ENCODE peak calls at places on chromosome 19, in seven cellular contexts. N, D, F, Y, T, I and R are unnamed samples.

GRCh38 chr19:18418725-18419194 is 438 bp upstream of the SSBP4 start:
- DNase-seq in N (no peak), D (no peak), F (no peak), Y (no peak), T (no peak), I (no peak), R (no peak)

GRCh38 chr19:29119582-29119981 is 93.4 kb downstream of the UQCRFS1 start:
- DNase-seq in N (no peak), D (no peak), F (no peak), Y (no peak), T (no peak), I (no peak), R (no peak)

GRCh38 chr19:57803594-57804325 is 11.0 kb downstream of the ZNF552 start:
- DNase-seq in N (no peak), D (no peak), F (no peak), Y (no peak), T (peak), I (no peak), R (peak)

GRCh38 chr19:11035441-11036377 is 53.6 kb upstream of the LDLR start:
- DNase-seq in N (peak), D (peak), F (peak), Y (peak), T (peak), I (peak), R (peak)

GRCh38 chr19:7445104-7445503 is 43.7 kb downstream of the PEX11G start:
- DNase-seq in N (no peak), D (no peak), F (no peak), Y (no peak), T (no peak), I (no peak), R (no peak)

GRCh38 chr19:34712606-34713261 is 21.3 kb upstream of the ZNF181 start:
- DNase-seq in N (peak), D (peak), F (peak), Y (peak), T (peak), I (peak), R (peak)

GRCh38 chr19:4636151-4636717 is 3.1 kb upstream of the TNFAIP8L1 start:
- DNase-seq in N (peak), D (peak), F (peak), Y (peak), T (no peak), I (peak), R (peak)

GRCh38 chr19:55080915-55081772 is 5.5 kb downstream of the EPS8L1 start:
- DNase-seq in N (peak), D (no peak), F (peak), Y (peak), T (no peak), I (peak), R (peak)

GRCh38 chr19:48506138-48506733 is 5.4 kb downstream of the LMTK3 start:
- DNase-seq in N (no peak), D (peak), F (no peak), Y (no peak), T (no peak), I (no peak), R (no peak)

GRCh38 chr19:56973713-56974553 is 133.4 kb upstream of the PEG3 start:
- DNase-seq in N (no peak), D (no peak), F (no peak), Y (no peak), T (no peak), I (no peak), R (no peak)

GRCh38 chr19:679418-680286 is 3.5 kb downstream of the FSTL3 start:
- DNase-seq in N (no peak), D (peak), F (no peak), Y (peak), T (no peak), I (no peak), R (peak)

GRCh38 chr19:5470264-5470671 is 15.1 kb downstream of the ZNRF4 start:
- DNase-seq in N (no peak), D (no peak), F (peak), Y (no peak), T (no peak), I (no peak), R (no peak)

GRCh38 chr19:14650161-14650560 is 24.5 kb downstream of the ADGRE3 start:
- DNase-seq in N (no peak), D (no peak), F (no peak), Y (no peak), T (no peak), I (no peak), R (no peak)

GRCh38 chr19:35251456-35251855 is 2.7 kb downstream of the LSR start:
- DNase-seq in N (no peak), D (no peak), F (no peak), Y (no peak), T (no peak), I (no peak), R (no peak)

GRCh38 chr19:55641376-55642152 is 762 bp downstream of the ZNF580 start:
- DNase-seq in N (no peak), D (no peak), F (no peak), Y (no peak), T (no peak), I (peak), R (no peak)

GRCh38 chr19:29467824-29468401 is 57.9 kb upstream of the VSTM2B start:
- DNase-seq in N (no peak), D (no peak), F (no peak), Y (no peak), T (peak), I (no peak), R (no peak)

DNA sequence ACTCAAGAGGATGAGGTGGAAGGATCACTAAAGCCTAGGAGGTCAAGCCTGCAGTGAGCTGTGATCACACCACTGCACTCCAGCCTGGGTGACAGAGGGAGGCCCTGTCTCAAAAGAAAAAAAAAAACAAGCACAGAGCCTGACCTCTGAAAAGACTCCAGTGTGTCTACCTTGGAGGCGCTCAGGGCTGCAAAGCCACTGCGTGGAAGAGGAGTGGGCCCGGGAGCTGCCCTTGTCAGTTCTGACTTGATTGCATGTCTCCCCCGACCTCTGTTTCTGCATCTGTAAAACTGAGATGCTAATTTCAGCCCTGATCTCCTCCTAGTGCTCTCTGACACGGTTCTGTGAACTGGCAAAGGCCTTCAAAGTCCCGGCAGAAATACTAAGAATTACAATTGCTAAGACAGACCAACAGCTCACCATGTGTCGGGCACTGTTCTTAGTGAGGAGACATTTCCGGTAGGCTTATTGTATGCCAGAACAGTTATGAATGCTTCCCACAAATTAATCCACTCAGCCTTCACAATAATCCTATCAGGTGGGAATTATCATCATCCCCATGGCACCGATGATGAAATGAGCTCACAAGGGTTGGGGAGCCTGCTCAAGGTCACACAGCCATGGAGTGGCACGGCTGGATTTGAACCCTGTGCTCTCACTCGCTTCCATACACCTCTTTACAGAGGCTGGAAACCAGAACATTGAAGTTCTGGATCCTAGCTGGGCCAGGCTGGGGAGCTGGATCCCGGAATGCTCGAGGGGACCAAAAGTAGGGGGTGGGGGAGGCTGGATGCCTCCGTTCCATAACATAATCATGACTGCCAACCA is 3.5 kb downstream of the AKT2 start:
- DNase-seq in N (no peak), D (no peak), F (no peak), Y (no peak), T (no peak), I (no peak), R (no peak)
- TF ChIP-seq CTCF in N (no peak), D (no peak), F (no peak), Y (no peak), T (no peak), I (no peak), R (no peak)

GRCh38 chr19:42325308-42325895 is at the start of gene MEGF8:
- DNase-seq in N (peak), D (peak), F (peak), Y (peak), T (peak), I (peak), R (peak)
- TF ChIP-seq CTCF in N (no peak), D (peak), F (peak), Y (peak), T (peak), I (no peak), R (peak)

GRCh38 chr19:40553885-40554857 is 22.5 kb upstream of the SHKBP1 start:
- DNase-seq in N (no peak), D (no peak), F (no peak), Y (no peak), T (no peak), I (no peak), R (no peak)

GRCh38 chr19:40552848-40553247 is 23.8 kb upstream of the SHKBP1 start:
- DNase-seq in N (no peak), D (no peak), F (no peak), Y (no peak), T (no peak), I (no peak), R (no peak)

GRCh38 chr19:40550951-40551350 is 25.7 kb upstream of the SHKBP1 start:
- DNase-seq in N (no peak), D (no peak), F (no peak), Y (no peak), T (no peak), I (no peak), R (no peak)

DNA sequence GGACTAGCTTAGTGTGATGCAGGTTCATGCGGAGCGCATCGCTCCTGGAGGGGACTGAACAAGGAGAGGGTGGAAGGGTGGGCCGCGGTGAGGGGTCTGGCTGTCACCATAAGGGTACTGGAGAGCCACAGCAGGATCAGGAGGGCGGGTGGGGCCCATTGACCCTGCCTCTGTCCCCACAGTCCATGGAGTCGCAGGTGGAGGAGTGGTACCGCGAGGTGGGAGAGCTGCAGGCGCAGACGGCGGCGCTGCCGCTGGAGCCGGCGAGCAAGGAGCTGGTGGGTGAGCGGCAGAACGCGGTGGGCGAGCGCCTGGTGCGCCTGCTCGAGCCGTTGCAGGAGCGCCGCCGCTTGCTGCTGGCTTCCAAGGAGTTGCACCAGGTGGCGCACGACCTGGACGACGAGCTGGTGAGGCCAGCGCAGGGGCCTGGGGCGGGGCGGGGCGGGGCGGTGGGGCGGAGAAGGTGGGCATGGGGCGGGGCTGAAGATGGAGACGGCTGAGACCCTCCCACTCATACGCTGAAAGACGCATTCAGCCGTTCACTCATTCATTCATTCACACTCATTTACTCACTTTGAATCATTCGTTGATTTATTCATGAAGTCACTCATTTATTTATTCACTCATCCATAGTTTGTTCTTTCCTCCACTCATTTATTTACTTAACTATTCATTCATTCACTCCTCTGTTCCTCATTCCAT is 27.5 kb upstream of the SHKBP1 start:
- DNase-seq in N (peak), D (no peak), F (peak), Y (peak), T (no peak), I (peak), R (peak)
- TF ChIP-seq CTCF in N (peak), D (peak), F (peak), Y (peak), T (peak), I (peak), R (peak)

GRCh38 chr19:2527716-2528115 is 51.8 kb downstream of the GADD45B start:
- DNase-seq in N (no peak), D (no peak), F (no peak), Y (no peak), T (no peak), I (no peak), R (no peak)

GRCh38 chr19:2524840-2525723 is 49.2 kb downstream of the GADD45B start:
- DNase-seq in N (no peak), D (no peak), F (no peak), Y (peak), T (no peak), I (no peak), R (no peak)

GRCh38 chr19:2527171-2527570 is 51.2 kb downstream of the GADD45B start:
- DNase-seq in N (no peak), D (no peak), F (no peak), Y (no peak), T (no peak), I (no peak), R (no peak)

GRCh38 chr19:2524361-2524839 is 48.5 kb downstream of the GADD45B start:
- DNase-seq in N (no peak), D (no peak), F (no peak), Y (no peak), T (no peak), I (no peak), R (no peak)

DNA sequence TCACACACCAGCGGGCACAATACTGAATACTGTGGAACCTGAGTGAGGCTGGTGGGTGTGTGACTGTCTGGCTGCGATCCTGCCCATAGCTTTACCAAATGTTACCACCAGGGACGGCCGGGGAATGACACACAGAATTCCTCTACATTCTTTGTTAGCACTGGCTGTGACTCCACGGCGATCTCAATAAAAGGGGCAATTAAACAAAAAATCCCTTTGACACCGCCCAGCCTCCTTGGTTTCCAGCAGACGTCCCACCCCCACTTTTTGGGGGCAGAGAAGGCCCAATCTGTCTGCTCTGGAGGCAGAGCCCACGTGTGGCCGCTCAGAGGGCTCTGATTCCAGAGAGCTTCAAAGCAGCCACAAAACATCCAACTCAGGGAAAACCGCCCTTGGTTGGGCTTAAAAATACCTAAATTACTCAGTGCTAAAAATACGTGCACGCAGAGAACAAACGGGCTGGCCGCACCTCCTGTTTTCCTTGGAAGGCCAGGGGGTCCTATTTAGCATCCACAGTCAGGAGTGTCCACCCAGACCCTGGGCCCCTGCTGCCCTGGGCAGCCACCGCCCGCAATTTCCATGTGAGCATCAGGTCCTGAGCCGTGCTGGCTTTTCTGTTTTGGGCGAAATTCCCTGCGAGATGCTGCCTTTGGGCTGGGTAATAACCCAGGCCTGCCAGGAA is 47.8 kb downstream of the GADD45B start:
- DNase-seq in N (no peak), D (no peak), F (no peak), Y (no peak), T (no peak), I (no peak), R (no peak)
- TF ChIP-seq CTCF in N (no peak), D (peak), F (peak), Y (no peak), T (peak), I (no peak), R (peak)

DNA sequence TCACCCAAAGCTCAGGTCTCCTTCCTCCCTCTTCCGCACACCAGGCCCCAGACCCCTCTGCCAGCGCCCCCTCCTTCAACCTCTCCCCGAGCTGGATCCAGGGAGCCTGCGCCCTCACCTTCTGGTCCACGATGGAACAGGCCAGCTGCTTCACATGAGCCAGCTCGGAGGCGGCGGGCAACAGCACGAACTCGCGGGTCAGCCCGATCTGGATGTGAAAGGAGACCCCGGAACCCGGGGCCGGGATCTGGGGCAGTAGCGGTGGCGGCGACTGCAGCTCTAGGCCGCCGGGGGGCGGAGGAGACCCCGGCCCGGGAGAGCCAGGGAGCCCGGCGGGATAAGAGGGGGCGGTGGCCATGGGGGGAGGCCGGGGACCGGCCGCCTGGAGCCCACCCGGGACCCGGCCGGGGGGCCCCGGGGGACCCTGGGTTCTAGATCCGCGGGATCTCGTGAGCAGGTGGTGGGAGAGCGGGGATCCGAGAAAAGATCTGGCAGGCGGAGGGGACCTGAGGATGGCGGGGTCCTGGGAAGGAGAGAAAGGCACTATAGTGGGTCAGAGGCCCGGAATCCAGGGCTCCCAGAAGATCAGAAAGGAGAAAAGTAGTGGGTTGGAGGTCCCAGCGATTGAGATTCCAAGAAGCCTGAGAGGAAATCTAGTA is 772 bp downstream of the PRKD2 start:
- DNase-seq in N (no peak), D (no peak), F (no peak), Y (no peak), T (no peak), I (no peak), R (peak)
- TF ChIP-seq CTCF in N (no peak), D (no peak), F (no peak), Y (no peak), T (no peak), I (no peak), R (peak)

DNA sequence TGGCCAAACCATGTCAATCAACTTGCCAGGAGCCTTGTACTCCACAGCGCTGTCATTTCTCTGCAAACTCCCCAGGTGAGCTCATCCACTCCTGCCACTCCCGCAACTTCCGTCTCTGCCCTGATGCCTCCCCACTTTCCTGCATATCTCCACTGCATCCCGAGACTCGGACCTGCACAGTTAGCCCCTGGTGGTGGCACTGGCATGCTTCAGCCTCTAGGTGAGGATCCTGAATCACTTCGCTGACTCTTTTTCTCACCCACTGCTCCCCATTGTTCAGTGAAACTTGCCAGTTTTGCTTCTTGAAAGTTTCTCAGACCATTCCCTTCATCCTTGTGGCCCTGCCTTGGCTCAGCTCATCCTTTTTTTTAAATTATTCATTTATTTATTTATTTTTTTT is 3.4 kb upstream of the CTU1 start:
- DNase-seq in N (no peak), D (no peak), F (no peak), Y (no peak), T (no peak), I (no peak), R (no peak)
- TF ChIP-seq CTCF in N (no peak), D (no peak), F (no peak), Y (no peak), T (peak), I (no peak), R (peak)

GRCh38 chr19:53868892-53869804 is 1.5 kb downstream of the MYADM start:
- DNase-seq in N (peak), D (peak), F (peak), Y (peak), T (no peak), I (peak), R (peak)
- TF ChIP-seq CTCF in N (no peak), D (no peak), F (peak), Y (peak), T (peak), I (no peak), R (peak)

DNA sequence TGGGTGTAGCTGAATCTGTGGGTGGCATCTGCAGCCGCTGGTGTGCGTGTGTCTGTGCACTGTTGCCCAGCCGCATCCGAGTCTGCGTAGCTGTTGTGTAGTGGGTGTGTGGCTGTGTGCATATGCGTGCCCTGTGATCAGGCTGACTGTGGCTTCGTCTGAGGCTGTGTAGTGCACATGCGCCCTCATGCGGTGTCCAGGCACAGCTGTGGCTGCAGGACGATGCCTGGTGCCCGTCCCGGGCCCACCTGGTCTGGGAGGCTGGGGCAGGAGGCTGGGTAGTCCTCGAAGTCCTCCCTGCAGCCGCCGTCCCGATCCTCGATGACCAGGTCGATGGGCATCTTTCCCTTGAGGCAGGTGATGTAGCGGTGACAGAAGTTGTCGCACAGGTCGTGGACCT is 4.9 kb downstream of the MEIS3 start:
- DNase-seq in N (no peak), D (no peak), F (no peak), Y (no peak), T (no peak), I (no peak), R (no peak)
- TF ChIP-seq CTCF in N (no peak), D (no peak), F (no peak), Y (no peak), T (no peak), I (no peak), R (no peak)